ENCODE peak calls at places on chromosomes 7 and 10, in eight cellular contexts. P is H1; Y is colonic mucosa; T is suprapubic skin; K is NT2/D1; L is CD8-positive, alpha-beta T cell; U is transverse colon; S is mesendoderm. F is an unnamed sample. For H3K4me1 and H3K36me3, the result is how much of the 10 kb centered on the place peaks cover.

GRCh38 chr10:98272245-98272644 is 4.3 kb upstream of the LOXL4 start:
- DNase-seq in P (no peak), Y (no peak), T (peak), K (no peak), L (no peak), U (no peak), S (no peak), F (no peak)

GRCh38 chr7:2165239-2165609 is 67.5 kb downstream of the MAD1L1 start:
- DNase-seq in P (no peak), Y (no peak), T (no peak), K (no peak), L (no peak), U (no peak), S (no peak), F (no peak)

GRCh38 chr7:150926066-150926465 is 52.1 kb downstream of the KCNH2 start:
- DNase-seq in P (no peak), Y (no peak), T (no peak), K (no peak), L (no peak), U (no peak), S (no peak), F (no peak)

GRCh38 chr7:45720989-45721388 is 146.8 kb downstream of the ADCY1 start:
- DNase-seq in P (no peak), Y (no peak), T (no peak), K (no peak), L (no peak), U (no peak), S (no peak), F (no peak)

GRCh38 chr10:127928021-127928806 is 21.3 kb downstream of the PTPRE start:
- DNase-seq in P (no peak), Y (no peak), T (no peak), K (no peak), L (no peak), U (no peak), S (no peak), F (no peak)

GRCh38 chr7:1851731-1852531 is 181.9 kb downstream of the ELFN1 start:
- DNase-seq in P (no peak), Y (no peak), T (peak), K (no peak), L (no peak), U (no peak), S (no peak), F (no peak)

GRCh38 chr7:129493555-129493954 is 8.8 kb upstream of the SMKR1 start:
- DNase-seq in P (no peak), Y (no peak), T (no peak), K (no peak), L (no peak), U (no peak), S (peak), F (no peak)

GRCh38 chr7:21947056-21947455 is 1.4 kb upstream of the CDCA7L start:
- DNase-seq in P (no peak), Y (no peak), T (no peak), K (no peak), L (no peak), U (no peak), S (no peak), F (no peak)

GRCh38 chr7:20598479-20599419 is 16.7 kb upstream of the ABCB5 start:
- DNase-seq in P (no peak), Y (no peak), T (no peak), K (peak), L (no peak), U (no peak), S (peak), F (peak)

GRCh38 chr7:49852619-49853462 is 79.4 kb downstream of the VWC2 start:
- DNase-seq in P (peak), Y (peak), T (no peak), K (peak), L (no peak), U (peak), S (peak), F (peak)

GRCh38 chr10:74906631-74907030 is 80.2 kb downstream of the KAT6B start:
- DNase-seq in P (no peak), Y (no peak), T (no peak), K (no peak), L (no peak), U (no peak), S (no peak), F (no peak)

GRCh38 chr7:3260425-3260762 is 40.7 kb upstream of the SDK1 start:
- DNase-seq in P (no peak), Y (no peak), T (no peak), K (no peak), L (no peak), U (no peak), S (no peak), F (peak)

GRCh38 chr10:11823122-11823988 is at the start of gene PROSER2:
- DNase-seq in P (no peak), Y (peak), T (no peak), K (no peak), L (peak), U (peak), S (peak), F (peak)

GRCh38 chr10:97631098-97631497 is 2.2 kb downstream of the MORN4 start:
- DNase-seq in P (no peak), Y (no peak), T (no peak), K (no peak), L (no peak), U (no peak), S (no peak), F (no peak)

GRCh38 chr7:36154255-36155212 is 1.5 kb downstream of the EEPD1 start:
- DNase-seq in P (no peak), Y (no peak), T (no peak), K (no peak), L (no peak), U (no peak), S (no peak), F (no peak)

GRCh38 chr10:102300289-102300843 is 55.0 kb downstream of the GBF1 start:
- DNase-seq in P (no peak), Y (no peak), T (no peak), K (no peak), L (no peak), U (no peak), S (no peak), F (no peak)

GRCh38 chr7:87599336-87599735 is 1.3 kb downstream of the ABCB1 start:
- DNase-seq in P (no peak), Y (peak), T (no peak), K (no peak), L (peak), U (peak), S (no peak), F (peak)

GRCh38 chr10:120823251-120823650 is 27.9 kb upstream of the WDR11 start:
- DNase-seq in P (no peak), Y (no peak), T (no peak), K (no peak), L (no peak), U (no peak), S (no peak), F (no peak)

GRCh38 chr10:75352650-75353049 is 48.9 kb downstream of the ZNF503 start:
- DNase-seq in P (no peak), Y (no peak), T (no peak), K (no peak), L (no peak), U (no peak), S (no peak), F (peak)

GRCh38 chr10:100483876-100484666 is 21.3 kb downstream of the WNT8B start:
- DNase-seq in P (no peak), Y (no peak), T (no peak), K (no peak), L (no peak), U (no peak), S (no peak), F (no peak)

GRCh38 chr7:38615665-38616064 is 15.5 kb downstream of the AMPH start:
- DNase-seq in P (no peak), Y (no peak), T (no peak), K (no peak), L (no peak), U (no peak), S (no peak), F (no peak)

GRCh38 chr7:127654404-127655392 is 2.7 kb downstream of the SND1 start:
- DNase-seq in P (no peak), Y (no peak), T (no peak), K (no peak), L (no peak), U (no peak), S (no peak), F (no peak)

GRCh38 chr7:126689037-126689436 is 563.7 kb downstream of the GRM8 start:
- DNase-seq in P (no peak), Y (no peak), T (no peak), K (no peak), L (no peak), U (no peak), S (peak), F (peak)

GRCh38 chr10:3430501-3430900 is 257.9 kb upstream of the PITRM1 start:
- DNase-seq in P (no peak), Y (peak), T (no peak), K (no peak), L (no peak), U (no peak), S (no peak), F (no peak)

DNA sequence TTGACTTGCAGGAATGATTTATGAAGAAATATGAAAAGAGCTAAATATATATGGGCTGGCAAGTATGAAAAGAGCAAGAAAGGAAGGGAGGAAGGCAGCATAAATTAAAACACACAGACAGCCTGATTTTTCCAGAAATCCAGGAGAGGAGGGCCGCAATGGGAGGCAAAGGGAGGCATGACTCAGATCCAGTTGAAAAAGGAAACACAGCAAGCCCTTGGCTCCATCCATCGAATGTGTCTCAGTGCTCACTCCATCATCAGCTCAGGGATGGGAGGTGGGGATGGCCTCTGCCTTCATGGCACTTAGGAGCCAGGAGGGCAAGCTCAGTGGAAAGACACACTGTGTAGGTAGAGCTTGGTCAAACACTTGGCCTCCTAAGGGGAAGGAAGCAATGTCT is 75.7 kb upstream of the PDZD8 start:
- DNase-seq in P (no peak), Y (no peak), T (no peak), K (no peak), L (no peak), U (no peak), S (no peak), F (no peak)
- H3K4me1 ChIP-seq in P (under half), Y (under half), T (under half), K (under half), L (under half), U (under half), S (under half), F (under half)

GRCh38 chr10:77796311-77796915 is 130.1 kb downstream of the DLG5 start:
- DNase-seq in P (no peak), Y (no peak), T (no peak), K (no peak), L (no peak), U (no peak), S (no peak), F (no peak)
- H3K36me3 ChIP-seq in P (under half), Y (under half), T (half or more), K (half or more), L (under half), U (under half), S (under half), F (under half)

GRCh38 chr7:12873596-12873995 is 186.2 kb downstream of the ARL4A start:
- DNase-seq in P (no peak), Y (no peak), T (no peak), K (no peak), L (no peak), U (no peak), S (no peak), F (no peak)
- H3K4me1 ChIP-seq in P (under half), Y (under half), T (under half), K (under half), L (under half), U (under half), S (under half), F (under half)

GRCh38 chr7:74221713-74222112 is 11.9 kb downstream of the LAT2 start:
- DNase-seq in P (no peak), Y (no peak), T (no peak), K (no peak), L (no peak), U (no peak), S (no peak), F (no peak)

GRCh38 chr7:74219416-74219815 is 9.6 kb downstream of the LAT2 start:
- DNase-seq in P (no peak), Y (no peak), T (no peak), K (no peak), L (no peak), U (no peak), S (no peak), F (no peak)

GRCh38 chr7:74217455-74218342 is 7.9 kb downstream of the LAT2 start:
- DNase-seq in P (no peak), Y (no peak), T (no peak), K (no peak), L (no peak), U (peak), S (no peak), F (no peak)

GRCh38 chr7:74218343-74218698 is 8.5 kb downstream of the LAT2 start:
- DNase-seq in P (no peak), Y (no peak), T (no peak), K (no peak), L (no peak), U (no peak), S (no peak), F (no peak)

GRCh38 chr7:74220229-74220628 is 10.4 kb downstream of the LAT2 start:
- DNase-seq in P (no peak), Y (no peak), T (no peak), K (no peak), L (no peak), U (no peak), S (no peak), F (no peak)
- H3K36me3 ChIP-seq in P (under half), Y (under half), T (under half), K (under half), L (under half), U (under half), S (under half), F (under half)

GRCh38 chr7:152848026-152848425 is 88.5 kb downstream of the ACTR3B start:
- DNase-seq in P (no peak), Y (no peak), T (no peak), K (no peak), L (no peak), U (no peak), S (no peak), F (no peak)

GRCh38 chr7:152850420-152850819 is 90.9 kb downstream of the ACTR3B start:
- DNase-seq in P (no peak), Y (no peak), T (no peak), K (no peak), L (no peak), U (no peak), S (no peak), F (no peak)

GRCh38 chr7:152851326-152851725 is 91.8 kb downstream of the ACTR3B start:
- DNase-seq in P (no peak), Y (no peak), T (no peak), K (no peak), L (no peak), U (no peak), S (no peak), F (no peak)

GRCh38 chr7:152849128-152849527 is 89.6 kb downstream of the ACTR3B start:
- DNase-seq in P (no peak), Y (no peak), T (no peak), K (no peak), L (no peak), U (no peak), S (no peak), F (no peak)

GRCh38 chr7:152847491-152847890 is 87.9 kb downstream of the ACTR3B start:
- DNase-seq in P (no peak), Y (no peak), T (no peak), K (no peak), L (no peak), U (no peak), S (no peak), F (no peak)
- H3K4me1 ChIP-seq in P (under half), Y (under half), T (under half), K (under half), L (under half), U (under half), S (under half), F (under half)

GRCh38 chr7:111433426-111433825 is 128.9 kb downstream of the IMMP2L start:
- DNase-seq in P (no peak), Y (no peak), T (no peak), K (no peak), L (no peak), U (no peak), S (no peak), F (no peak)

GRCh38 chr7:111437736-111438135 is 124.6 kb downstream of the IMMP2L start:
- DNase-seq in P (no peak), Y (no peak), T (no peak), K (no peak), L (no peak), U (no peak), S (no peak), F (no peak)

GRCh38 chr7:111439977-111440376 is 122.3 kb downstream of the IMMP2L start:
- DNase-seq in P (no peak), Y (no peak), T (no peak), K (no peak), L (no peak), U (no peak), S (no peak), F (no peak)

GRCh38 chr7:111438369-111439289 is 123.7 kb downstream of the IMMP2L start:
- DNase-seq in P (no peak), Y (no peak), T (no peak), K (no peak), L (no peak), U (no peak), S (peak), F (peak)

DNA sequence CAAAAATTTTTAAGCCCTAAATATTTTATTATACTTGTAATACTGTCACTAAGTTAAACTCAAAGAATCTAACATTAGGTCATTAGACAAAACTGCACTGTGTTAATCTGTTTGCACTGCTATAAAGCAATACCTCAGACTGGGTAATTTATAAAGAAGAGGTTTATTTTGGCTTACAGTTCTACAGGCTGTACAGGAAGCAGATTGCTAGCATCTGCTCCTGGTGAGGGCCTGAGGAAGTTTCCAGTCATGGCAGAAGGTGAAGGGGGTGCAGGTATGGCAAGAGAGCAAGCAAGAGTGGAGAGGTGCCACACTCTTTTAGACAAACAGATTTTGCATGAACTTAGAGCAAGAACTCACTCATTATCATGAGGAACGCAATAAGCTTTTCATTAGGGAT is 125.7 kb downstream of the IMMP2L start:
- DNase-seq in P (no peak), Y (no peak), T (no peak), K (no peak), L (no peak), U (no peak), S (no peak), F (no peak)
- H3K36me3 ChIP-seq in P (under half), Y (under half), T (under half), K (under half), L (under half), U (under half), S (under half), F (under half)

GRCh38 chr10:112873541-112873940 is 76.5 kb upstream of the TCF7L2 start:
- DNase-seq in P (no peak), Y (no peak), T (no peak), K (no peak), L (no peak), U (no peak), S (no peak), F (no peak)
- H3K4me1 ChIP-seq in P (under half), Y (under half), T (under half), K (under half), L (under half), U (under half), S (under half), F (under half)

GRCh38 chr7:44058759-44059218 is 6.6 kb downstream of the PGAM2 start:
- DNase-seq in P (no peak), Y (no peak), T (peak), K (no peak), L (no peak), U (no peak), S (no peak), F (no peak)

GRCh38 chr7:44057181-44057848 is 8.1 kb downstream of the PGAM2 start:
- DNase-seq in P (no peak), Y (no peak), T (peak), K (no peak), L (no peak), U (no peak), S (no peak), F (no peak)

GRCh38 chr7:44057849-44058758 is 7.3 kb downstream of the PGAM2 start:
- DNase-seq in P (no peak), Y (no peak), T (peak), K (no peak), L (no peak), U (peak), S (no peak), F (no peak)

GRCh38 chr7:44059219-44060090 is 5.9 kb downstream of the PGAM2 start:
- DNase-seq in P (no peak), Y (no peak), T (peak), K (no peak), L (no peak), U (peak), S (no peak), F (no peak)

DNA sequence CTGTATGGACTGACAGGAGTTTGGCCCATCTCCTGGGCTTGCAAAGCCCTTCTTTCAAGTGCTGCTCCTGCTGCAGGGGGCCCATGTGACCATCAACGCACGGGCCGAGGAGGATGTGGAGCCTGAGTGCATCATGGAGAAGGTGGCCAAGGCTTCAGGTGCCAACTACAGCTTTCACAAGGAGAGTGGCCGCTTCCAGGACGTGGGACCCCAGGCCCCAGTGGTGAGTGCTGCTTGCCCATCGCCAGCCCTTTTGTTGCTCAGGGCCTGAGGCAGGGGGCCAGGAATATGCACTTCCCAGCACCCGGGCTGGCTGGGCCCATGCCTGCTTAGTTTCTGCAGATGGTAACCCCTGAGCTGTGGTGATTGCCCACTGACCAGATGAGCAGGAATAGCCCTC is 8.7 kb downstream of the PGAM2 start:
- DNase-seq in P (no peak), Y (no peak), T (peak), K (no peak), L (no peak), U (peak), S (no peak), F (no peak)
- H3K36me3 ChIP-seq in P (under half), Y (under half), T (half or more), K (half or more), L (half or more), U (half or more), S (under half), F (under half)